ENCODE peak calls at places on chromosomes 13 and 19, in seven cellular contexts. N is neural progenitor cell; S is effector memory CD4-positive, alpha-beta T cell; G is heart right ventricle; P is left lung; T is upper lobe of right lung; K is H9. H is an unnamed sample.

GRCh38 chr13:110714798-110715394 is 1.4 kb downstream of the ING1 start:
- DNase-seq in N (peak; percentile 74), S (peak; percentile 43), G (peak; percentile 70), P (peak; percentile 91), T (peak; percentile 85), K (peak; percentile 63), H (peak; percentile 83)

GRCh38 chr13:91132786-91133185 is 214.7 kb upstream of the MIR17HG start:
- DNase-seq in N (no peak), S (no peak), G (no peak), P (no peak), T (no peak), K (no peak), H (no peak)

GRCh38 chr19:47253467-47253881 is 2.9 kb upstream of the CCDC9 start:
- DNase-seq in N (no peak), S (no peak), G (no peak), P (no peak), T (no peak), K (no peak), H (no peak)

GRCh38 chr19:40312533-40312932 is 27.4 kb upstream of the AKT2 start:
- DNase-seq in N (peak; percentile 6), S (no peak), G (no peak), P (peak; percentile 6), T (no peak), K (peak; percentile 27), H (no peak)

GRCh38 chr13:109836629-109837607 is 50.5 kb upstream of the IRS2 start:
- DNase-seq in N (no peak), S (no peak), G (no peak), P (no peak), T (no peak), K (no peak), H (no peak)

GRCh38 chr13:33224686-33225085 is 60.9 kb downstream of the STARD13 start:
- DNase-seq in N (no peak), S (no peak), G (no peak), P (no peak), T (no peak), K (no peak), H (no peak)

GRCh38 chr13:29878101-29878500 is 27.7 kb upstream of the UBL3 start:
- DNase-seq in N (no peak), S (no peak), G (no peak), P (no peak), T (no peak), K (no peak), H (no peak)

GRCh38 chr19:34269968-34270621 is 15.7 kb downstream of the GARRE1 start:
- DNase-seq in N (no peak), S (peak; percentile 69), G (peak; percentile 57), P (no peak), T (peak; percentile 70), K (peak; percentile 55), H (peak; percentile 73)

GRCh38 chr19:19691683-19692082 is 23.0 kb downstream of the ZNF101 start:
- DNase-seq in N (no peak), S (no peak), G (no peak), P (no peak), T (no peak), K (no peak), H (no peak)

GRCh38 chr13:24713022-24713421 is 32.8 kb downstream of the ATP12A start:
- DNase-seq in N (no peak), S (no peak), G (peak; percentile 25), P (no peak), T (no peak), K (no peak), H (no peak)

GRCh38 chr19:55647732-55648656 is at the start of gene CCDC106:
- DNase-seq in N (peak; percentile 90), S (no peak), G (peak; percentile 71), P (peak; percentile 85), T (peak; percentile 86), K (peak; percentile 86), H (peak; percentile 91)

GRCh38 chr13:38602261-38602660 is 84.6 kb upstream of the FREM2 start:
- DNase-seq in N (no peak), S (no peak), G (no peak), P (no peak), T (no peak), K (no peak), H (no peak)

GRCh38 chr13:111152836-111153235 is 37.7 kb downstream of the ARHGEF7 start:
- DNase-seq in N (peak; percentile 13), S (no peak), G (no peak), P (no peak), T (no peak), K (no peak), H (no peak)

GRCh38 chr13:26707122-26708006 is 53.2 kb downstream of the GPR12 start:
- DNase-seq in N (peak; percentile 76), S (peak; percentile 26), G (no peak), P (no peak), T (no peak), K (peak; percentile 78), H (peak; percentile 88)

GRCh38 chr13:33441015-33441414 is 155.5 kb upstream of the STARD13 start:
- DNase-seq in N (peak; percentile 44), S (no peak), G (no peak), P (no peak), T (no peak), K (peak; percentile 46), H (peak; percentile 64)

GRCh38 chr19:48868196-48868886 is at the start of gene PLEKHA4:
- DNase-seq in N (peak; percentile 33), S (no peak), G (peak; percentile 81), P (peak; percentile 85), T (peak; percentile 82), K (peak; percentile 57), H (peak; percentile 72)

GRCh38 chr13:34942732-34943674 is 933 bp downstream of the NBEA start:
- DNase-seq in N (peak; percentile 84), S (no peak), G (peak; percentile 26), P (peak; percentile 78), T (peak; percentile 64), K (peak; percentile 68), H (peak; percentile 87)

GRCh38 chr19:38670921-38671398 is 23.5 kb downstream of the ACTN4 start:
- DNase-seq in N (no peak), S (no peak), G (no peak), P (no peak), T (no peak), K (no peak), H (no peak)
- H3K4me1 ChIP-seq in N (peaks cover 18% of the 10 kb centered on the region), S (peaks cover 54% of the 10 kb centered on the region), G (peaks cover 96% of the 10 kb centered on the region), P (peaks cover 45% of the 10 kb centered on the region), T (peaks cover 86% of the 10 kb centered on the region), K (peaks cover 27% of the 10 kb centered on the region), H (peaks cover 31% of the 10 kb centered on the region)

GRCh38 chr13:28077231-28077630 is 23.1 kb downstream of the FLT3 start:
- DNase-seq in N (no peak), S (no peak), G (no peak), P (no peak), T (no peak), K (no peak), H (no peak)

GRCh38 chr13:28067526-28067925 is 32.9 kb downstream of the FLT3 start:
- DNase-seq in N (no peak), S (no peak), G (no peak), P (no peak), T (no peak), K (no peak), H (no peak)

GRCh38 chr13:28071424-28071823 is 29.0 kb downstream of the FLT3 start:
- DNase-seq in N (no peak), S (no peak), G (no peak), P (no peak), T (no peak), K (no peak), H (no peak)
- H3K4me1 ChIP-seq in N (no peaks in the 10 kb centered on the region), S (no peaks in the 10 kb centered on the region), G (no peaks in the 10 kb centered on the region), P (no peaks in the 10 kb centered on the region), T (no peaks in the 10 kb centered on the region), K (no peaks in the 10 kb centered on the region), H (no peaks in the 10 kb centered on the region)

GRCh38 chr13:48155850-48156249 is 60.9 kb upstream of the MED4 start:
- DNase-seq in N (no peak), S (peak; percentile 33), G (no peak), P (no peak), T (no peak), K (no peak), H (no peak)

GRCh38 chr13:48151766-48152165 is 56.9 kb upstream of the MED4 start:
- DNase-seq in N (no peak), S (no peak), G (no peak), P (no peak), T (no peak), K (no peak), H (no peak)

GRCh38 chr13:48154671-48155070 is 59.8 kb upstream of the MED4 start:
- DNase-seq in N (no peak), S (no peak), G (no peak), P (no peak), T (no peak), K (no peak), H (no peak)

GRCh38 chr13:48151343-48151742 is 56.4 kb upstream of the MED4 start:
- DNase-seq in N (no peak), S (no peak), G (no peak), P (no peak), T (no peak), K (no peak), H (no peak)

DNA sequence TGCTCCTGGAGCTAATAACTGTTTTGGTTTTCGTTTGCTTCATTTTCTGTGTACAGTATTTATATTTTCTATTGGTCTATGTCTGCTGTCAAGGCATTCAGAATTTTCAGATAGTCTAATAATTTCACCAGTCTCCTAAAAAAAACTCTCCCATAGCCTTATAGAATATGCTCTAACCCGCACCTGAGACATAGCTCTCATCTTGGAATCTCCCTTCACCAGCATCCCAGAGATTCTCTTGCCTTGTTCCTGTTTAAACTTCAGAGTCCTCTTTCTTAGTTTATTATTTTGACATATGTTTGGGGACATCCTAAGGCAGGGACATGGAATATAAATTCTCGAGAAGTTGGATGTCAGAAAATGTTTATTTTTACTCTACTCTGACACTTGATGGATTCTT is 58.3 kb upstream of the MED4 start:
- DNase-seq in N (no peak), S (no peak), G (no peak), P (no peak), T (no peak), K (no peak), H (no peak)
- H3K4me1 ChIP-seq in N (no peaks in the 10 kb centered on the region), S (peaks cover 39% of the 10 kb centered on the region), G (peaks cover 20% of the 10 kb centered on the region), P (peaks cover 8% of the 10 kb centered on the region), T (no peaks in the 10 kb centered on the region), K (no peaks in the 10 kb centered on the region), H (no peaks in the 10 kb centered on the region)

DNA sequence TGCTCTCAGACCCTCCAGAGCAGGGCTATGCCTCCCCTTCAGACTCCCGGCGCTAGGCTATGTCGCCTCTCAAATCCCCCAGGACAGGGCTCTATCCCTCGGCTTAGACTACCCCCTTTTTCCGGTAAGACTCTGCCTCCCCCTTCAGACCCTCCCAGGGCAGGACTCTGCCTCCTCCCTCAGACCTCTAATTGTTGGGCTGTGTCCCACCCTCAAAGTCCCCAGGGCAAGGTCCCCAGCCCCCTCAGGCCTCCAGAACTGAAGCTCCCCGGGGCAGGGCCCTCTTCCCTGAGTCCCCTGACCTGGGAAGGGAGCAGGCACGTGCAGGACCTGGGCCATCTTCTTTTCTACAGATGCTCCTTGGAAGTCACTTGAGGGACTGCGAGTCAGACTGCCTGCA is 3.2 kb downstream of the KANK2 start:
- DNase-seq in N (no peak), S (no peak), G (no peak), P (no peak), T (no peak), K (no peak), H (no peak)
- H3K4me1 ChIP-seq in N (no peaks in the 10 kb centered on the region), S (peaks cover 12% of the 10 kb centered on the region), G (peaks cover 87% of the 10 kb centered on the region), P (peaks cover 37% of the 10 kb centered on the region), T (peaks cover 65% of the 10 kb centered on the region), K (no peaks in the 10 kb centered on the region), H (no peaks in the 10 kb centered on the region)